ENCODE peak calls at places on chromosomes 7 and 10, in eight cellular contexts. K is putamen; T is AG10803; U is ovary; O is Panc1; Y is iPS DF 6.9; R is KG1; V is stimulated activated CD4-positive, alpha-beta T cell treated with anti-CD3 and anti-CD28 coated beads, Interleukin-1b, Interleukin-23, amount 100 ng/mL, for 24 hours. D is an unnamed sample.

GRCh38 chr10:70932415-70933196 is 44.2 kb upstream of the PCBD1 start:
- DNase-seq in K (no peak), T (peak; percentile 8), U (no peak), O (no peak), Y (no peak), R (no peak), V (no peak), D (no peak)

GRCh38 chr10:2019803-2020202 is 282.5 kb upstream of the ADARB2 start:
- DNase-seq in K (no peak), T (no peak), U (no peak), O (no peak), Y (no peak), R (no peak), V (no peak), D (no peak)

GRCh38 chr10:118495499-118495898 is 99.9 kb downstream of the PRLHR start:
- DNase-seq in K (no peak), T (no peak), U (no peak), O (no peak), Y (no peak), R (no peak), V (no peak), D (no peak)

GRCh38 chr10:35367991-35368390 is 31.7 kb downstream of the CCNY start:
- DNase-seq in K (no peak), T (no peak), U (no peak), O (no peak), Y (no peak), R (no peak), V (no peak), D (no peak)

GRCh38 chr10:78375854-78376785 is 342.5 kb downstream of the RPS24 start:
- DNase-seq in K (peak; percentile 53), T (no peak), U (no peak), O (no peak), Y (no peak), R (no peak), V (no peak), D (no peak)

GRCh38 chr10:14904316-14904732 is 25.7 kb downstream of the SUV39H2 start:
- DNase-seq in K (no peak), T (peak; percentile 39), U (no peak), O (peak; percentile 8), Y (no peak), R (peak; percentile 8), V (no peak), D (no peak)

GRCh38 chr7:100826546-100827329 is 585 bp downstream of the EPHB4 start:
- DNase-seq in K (no peak), T (no peak), U (peak; percentile 69), O (no peak), Y (no peak), R (no peak), V (no peak), D (no peak)

GRCh38 chr7:123601530-123601929 is at the start of gene ASB15:
- DNase-seq in K (no peak), T (no peak), U (no peak), O (no peak), Y (no peak), R (no peak), V (no peak), D (no peak)

GRCh38 chr10:44885710-44886109 is 25.4 kb upstream of the TMEM72 start:
- DNase-seq in K (no peak), T (no peak), U (no peak), O (no peak), Y (no peak), R (no peak), V (no peak), D (no peak)

GRCh38 chr10:553233-553632 is 136.2 kb downstream of the DIP2C start:
- DNase-seq in K (no peak), T (no peak), U (no peak), O (no peak), Y (no peak), R (no peak), V (no peak), D (no peak)

GRCh38 chr7:45126201-45126600 is 14.7 kb upstream of the TBRG4 start:
- DNase-seq in K (no peak), T (no peak), U (no peak), O (no peak), Y (no peak), R (no peak), V (no peak), D (no peak)

GRCh38 chr10:531541-531940 is 157.9 kb downstream of the DIP2C start:
- DNase-seq in K (no peak), T (no peak), U (no peak), O (no peak), Y (no peak), R (no peak), V (no peak), D (no peak)

GRCh38 chr7:151081170-151082101 is 827 bp upstream of the FASTK start:
- DNase-seq in K (no peak), T (no peak), U (peak; percentile 55), O (no peak), Y (no peak), R (no peak), V (no peak), D (no peak)

GRCh38 chr7:127264219-127264618 is 11.5 kb upstream of the GRM8 start:
- DNase-seq in K (no peak), T (no peak), U (no peak), O (no peak), Y (no peak), R (no peak), V (no peak), D (no peak)

GRCh38 chr10:2137549-2138174 is 400.3 kb upstream of the ADARB2 start:
- DNase-seq in K (no peak), T (no peak), U (no peak), O (no peak), Y (peak; percentile 25), R (peak; percentile 2), V (no peak), D (no peak)

GRCh38 chr10:100913470-100913865 is 705 bp downstream of the SLF2 start:
- DNase-seq in K (no peak), T (no peak), U (no peak), O (no peak), Y (no peak), R (no peak), V (no peak), D (no peak)

GRCh38 chr7:47264021-47264651 is 317.8 kb downstream of the TNS3 start:
- DNase-seq in K (no peak), T (no peak), U (no peak), O (no peak), Y (no peak), R (no peak), V (no peak), D (no peak)

GRCh38 chr10:89201345-89202032 is 5.6 kb downstream of the CH25H start:
- DNase-seq in K (no peak), T (no peak), U (no peak), O (no peak), Y (no peak), R (no peak), V (no peak), D (no peak)

GRCh38 chr10:69588358-69588757 is 15.1 kb upstream of the NEUROG3 start:
- DNase-seq in K (no peak), T (no peak), U (no peak), O (no peak), Y (no peak), R (no peak), V (no peak), D (no peak)

GRCh38 chr7:110841840-110842579 is 248.9 kb upstream of the LRRN3 start:
- DNase-seq in K (no peak), T (no peak), U (no peak), O (no peak), Y (no peak), R (no peak), V (no peak), D (no peak)

GRCh38 chr7:80552304-80552703 is 40.4 kb upstream of the GNAT3 start:
- DNase-seq in K (no peak), T (peak; percentile 33), U (no peak), O (no peak), Y (no peak), R (no peak), V (no peak), D (no peak)

GRCh38 chr7:24445041-24445440 is 128.2 kb upstream of the PALS2 start:
- DNase-seq in K (peak; percentile 46), T (no peak), U (no peak), O (no peak), Y (no peak), R (no peak), V (no peak), D (no peak)

GRCh38 chr10:1243486-1244182 is 187.4 kb downstream of the WDR37 start:
- DNase-seq in K (no peak), T (no peak), U (no peak), O (no peak), Y (no peak), R (no peak), V (no peak), D (no peak)

GRCh38 chr7:116834815-116835533 is 27.4 kb upstream of the CAPZA2 start:
- DNase-seq in K (no peak), T (peak; percentile 12), U (no peak), O (no peak), Y (no peak), R (no peak), V (no peak), D (no peak)

GRCh38 chr7:23594879-23595604 is 2.1 kb upstream of the CCDC126 start:
- DNase-seq in K (no peak), T (no peak), U (no peak), O (no peak), Y (no peak), R (no peak), V (peak; percentile 15), D (no peak)

GRCh38 chr10:129335942-129336341 is 131.1 kb upstream of the MGMT start:
- DNase-seq in K (no peak), T (no peak), U (no peak), O (no peak), Y (no peak), R (no peak), V (no peak), D (no peak)

GRCh38 chr10:73263948-73264347 is 11.5 kb upstream of the MRPS16 start:
- DNase-seq in K (no peak), T (peak; percentile 34), U (no peak), O (peak; percentile 47), Y (no peak), R (no peak), V (no peak), D (peak; percentile 30)

GRCh38 chr7:153087498-153087897 is 327.9 kb downstream of the ACTR3B start:
- DNase-seq in K (no peak), T (no peak), U (no peak), O (no peak), Y (no peak), R (no peak), V (no peak), D (no peak)

GRCh38 chr10:72270607-72271281 is 3.0 kb upstream of the DDIT4 start:
- DNase-seq in K (no peak), T (no peak), U (no peak), O (no peak), Y (no peak), R (no peak), V (no peak), D (no peak)

GRCh38 chr10:89086801-89087513 is 96.4 kb downstream of the FAS start:
- DNase-seq in K (peak; percentile 10), T (peak; percentile 99), U (no peak), O (no peak), Y (peak; percentile 50), R (no peak), V (no peak), D (peak; percentile 27)

GRCh38 chr7:44286618-44287487 is 38.5 kb downstream of the CAMK2B start:
- DNase-seq in K (no peak), T (no peak), U (peak; percentile 15), O (no peak), Y (no peak), R (no peak), V (no peak), D (no peak)

GRCh38 chr10:124005991-124006392 is 87.4 kb downstream of the CHST15 start:
- DNase-seq in K (no peak), T (no peak), U (peak; percentile 17), O (no peak), Y (no peak), R (no peak), V (no peak), D (no peak)

GRCh38 chr7:109964780-109965179 is 1126.1 kb upstream of the LRRN3 start:
- DNase-seq in K (no peak), T (no peak), U (no peak), O (peak; percentile 77), Y (no peak), R (no peak), V (no peak), D (peak; percentile 39)

GRCh38 chr10:117318909-117319308 is 56.3 kb downstream of the PDZD8 start:
- DNase-seq in K (no peak), T (peak; percentile 12), U (no peak), O (no peak), Y (no peak), R (no peak), V (no peak), D (no peak)